ENCODE peak calls at places on chromosomes 4 and X, in five cellular contexts. One of them, this sample, is unnamed.

GRCh38 chr4:128649575-128650205 is 159.8 kb upstream of the JADE1 start:
- DNase-seq in naive thymus-derived CD4-positive, alpha-beta T cell: no peak
- DNase-seq in uterus: no peak
- DNase-seq in thoracic aorta: no peak
- DNase-seq in AG08395: peak
- DNase-seq in this sample: no peak

GRCh38 chr4:45241976-45242375 is 515.6 kb upstream of the GNPDA2 start:
- DNase-seq in uterus: no peak
- DNase-seq in AG08395: no peak
- DNase-seq in naive thymus-derived CD4-positive, alpha-beta T cell: no peak
- DNase-seq in thoracic aorta: no peak
- DNase-seq in this sample: no peak

GRCh38 chr4:114040319-114041116 is 61.1 kb upstream of the ARSJ start:
- DNase-seq in AG08395: no peak
- DNase-seq in thoracic aorta: no peak
- DNase-seq in naive thymus-derived CD4-positive, alpha-beta T cell: no peak
- DNase-seq in uterus: no peak
- DNase-seq in this sample: no peak

GRCh38 chr4:133390198-133390855 is 241.2 kb downstream of the PCDH10 start:
- DNase-seq in uterus: no peak
- DNase-seq in naive thymus-derived CD4-positive, alpha-beta T cell: no peak
- DNase-seq in thoracic aorta: no peak
- DNase-seq in AG08395: no peak
- DNase-seq in this sample: no peak

GRCh38 chrX:41350976-41351569 is 17.1 kb downstream of the DDX3X start:
- DNase-seq in naive thymus-derived CD4-positive, alpha-beta T cell: no peak
- DNase-seq in AG08395: peak
- DNase-seq in thoracic aorta: no peak
- DNase-seq in uterus: no peak
- DNase-seq in this sample: no peak

GRCh38 chrX:53321216-53321942 is 40.0 kb upstream of the IQSEC2 start:
- DNase-seq in uterus: no peak
- DNase-seq in thoracic aorta: no peak
- DNase-seq in naive thymus-derived CD4-positive, alpha-beta T cell: no peak
- DNase-seq in AG08395: peak
- DNase-seq in this sample: no peak

GRCh38 chr4:17721496-17722360 is 59.7 kb downstream of the FAM184B start:
- DNase-seq in AG08395: peak
- DNase-seq in naive thymus-derived CD4-positive, alpha-beta T cell: no peak
- DNase-seq in uterus: no peak
- DNase-seq in thoracic aorta: no peak
- DNase-seq in this sample: no peak

GRCh38 chr4:5470318-5470889 is 238.0 kb downstream of the EVC2 start:
- DNase-seq in thoracic aorta: no peak
- DNase-seq in AG08395: no peak
- DNase-seq in uterus: no peak
- DNase-seq in naive thymus-derived CD4-positive, alpha-beta T cell: no peak
- DNase-seq in this sample: no peak

GRCh38 chr4:87697945-87698344 is 47.9 kb downstream of the DMP1 start:
- DNase-seq in naive thymus-derived CD4-positive, alpha-beta T cell: no peak
- DNase-seq in thoracic aorta: no peak
- DNase-seq in AG08395: no peak
- DNase-seq in uterus: no peak
- DNase-seq in this sample: no peak

GRCh38 chr4:128517739-128518510 is 230.3 kb upstream of the PGRMC2 start:
- DNase-seq in uterus: peak
- DNase-seq in thoracic aorta: peak
- DNase-seq in naive thymus-derived CD4-positive, alpha-beta T cell: no peak
- DNase-seq in AG08395: peak
- DNase-seq in this sample: peak

GRCh38 chr4:2264481-2265041 is 2.7 kb upstream of the MXD4 start:
- DNase-seq in uterus: no peak
- DNase-seq in AG08395: no peak
- DNase-seq in thoracic aorta: no peak
- DNase-seq in naive thymus-derived CD4-positive, alpha-beta T cell: no peak
- DNase-seq in this sample: peak

GRCh38 chr4:118741456-118741855 is 56.3 kb downstream of the METTL14 start:
- DNase-seq in AG08395: no peak
- DNase-seq in naive thymus-derived CD4-positive, alpha-beta T cell: no peak
- DNase-seq in uterus: no peak
- DNase-seq in thoracic aorta: no peak
- DNase-seq in this sample: no peak

GRCh38 chr4:150033937-150034336 is 44.3 kb upstream of the DCLK2 start:
- DNase-seq in naive thymus-derived CD4-positive, alpha-beta T cell: no peak
- DNase-seq in AG08395: no peak
- DNase-seq in uterus: no peak
- DNase-seq in thoracic aorta: no peak
- DNase-seq in this sample: no peak

GRCh38 chrX:130676861-130677260 is 226.1 kb downstream of the ENOX2 start:
- DNase-seq in naive thymus-derived CD4-positive, alpha-beta T cell: no peak
- DNase-seq in AG08395: no peak
- DNase-seq in thoracic aorta: no peak
- DNase-seq in uterus: no peak
- DNase-seq in this sample: no peak

GRCh38 chr4:23033796-23034195 is 341.1 kb downstream of the GBA3 start:
- DNase-seq in naive thymus-derived CD4-positive, alpha-beta T cell: no peak
- DNase-seq in AG08395: no peak
- DNase-seq in thoracic aorta: no peak
- DNase-seq in uterus: no peak
- DNase-seq in this sample: no peak

GRCh38 chrX:38937926-38938325 is 136.7 kb downstream of the MID1IP1 start:
- DNase-seq in thoracic aorta: no peak
- DNase-seq in naive thymus-derived CD4-positive, alpha-beta T cell: no peak
- DNase-seq in AG08395: no peak
- DNase-seq in uterus: no peak
- DNase-seq in this sample: no peak

GRCh38 chrX:153732406-153732805 is 7.8 kb downstream of the ABCD1 start:
- DNase-seq in thoracic aorta: no peak
- DNase-seq in uterus: no peak
- DNase-seq in AG08395: no peak
- DNase-seq in naive thymus-derived CD4-positive, alpha-beta T cell: no peak
- DNase-seq in this sample: no peak

GRCh38 chrX:19334945-19335626 is 8.6 kb upstream of the PDHA1 start:
- DNase-seq in thoracic aorta: no peak
- DNase-seq in AG08395: no peak
- DNase-seq in uterus: no peak
- DNase-seq in naive thymus-derived CD4-positive, alpha-beta T cell: no peak
- DNase-seq in this sample: no peak

GRCh38 chrX:136646602-136647239 is 1.2 kb upstream of the CD40LG start:
- DNase-seq in uterus: no peak
- DNase-seq in AG08395: no peak
- DNase-seq in thoracic aorta: no peak
- DNase-seq in naive thymus-derived CD4-positive, alpha-beta T cell: peak
- DNase-seq in this sample: no peak

GRCh38 chrX:150683536-150684146 is 9.6 kb upstream of the MTMR1 start:
- DNase-seq in naive thymus-derived CD4-positive, alpha-beta T cell: peak
- DNase-seq in thoracic aorta: no peak
- DNase-seq in AG08395: peak
- DNase-seq in uterus: no peak
- DNase-seq in this sample: no peak

GRCh38 chrX:14899607-14900006 is 26.4 kb downstream of the MOSPD2 start:
- DNase-seq in AG08395: peak
- DNase-seq in uterus: no peak
- DNase-seq in naive thymus-derived CD4-positive, alpha-beta T cell: no peak
- DNase-seq in thoracic aorta: no peak
- DNase-seq in this sample: no peak

GRCh38 chr4:78553526-78554060 is 2.0 kb downstream of the ANXA3 start:
- DNase-seq in naive thymus-derived CD4-positive, alpha-beta T cell: no peak
- DNase-seq in thoracic aorta: no peak
- DNase-seq in uterus: no peak
- DNase-seq in AG08395: no peak
- DNase-seq in this sample: no peak

GRCh38 chr4:108031427-108032083 is 41.9 kb downstream of the HADH start:
- DNase-seq in naive thymus-derived CD4-positive, alpha-beta T cell: no peak
- DNase-seq in AG08395: no peak
- DNase-seq in thoracic aorta: no peak
- DNase-seq in uterus: no peak
- DNase-seq in this sample: no peak

GRCh38 chr4:108377021-108377420 is 208.3 kb upstream of the LEF1 start:
- DNase-seq in naive thymus-derived CD4-positive, alpha-beta T cell: no peak
- DNase-seq in AG08395: no peak
- DNase-seq in uterus: no peak
- DNase-seq in thoracic aorta: no peak
- DNase-seq in this sample: no peak

GRCh38 chr4:68927165-68927564 is 24.4 kb downstream of the UGT2A3 start:
- DNase-seq in uterus: no peak
- DNase-seq in naive thymus-derived CD4-positive, alpha-beta T cell: no peak
- DNase-seq in thoracic aorta: no peak
- DNase-seq in AG08395: no peak
- DNase-seq in this sample: no peak

GRCh38 chrX:23422912-23423311 is 88.3 kb downstream of the PTCHD1 start:
- DNase-seq in naive thymus-derived CD4-positive, alpha-beta T cell: no peak
- DNase-seq in thoracic aorta: no peak
- DNase-seq in AG08395: no peak
- DNase-seq in uterus: no peak
- DNase-seq in this sample: no peak

GRCh38 chr4:37845201-37845600 is 18.7 kb downstream of the PGM2 start:
- DNase-seq in naive thymus-derived CD4-positive, alpha-beta T cell: no peak
- DNase-seq in AG08395: no peak
- DNase-seq in thoracic aorta: no peak
- DNase-seq in uterus: no peak
- DNase-seq in this sample: no peak

GRCh38 chr4:170853422-170854021 is 763.8 kb upstream of the AADAT start:
- DNase-seq in uterus: no peak
- DNase-seq in thoracic aorta: no peak
- DNase-seq in naive thymus-derived CD4-positive, alpha-beta T cell: no peak
- DNase-seq in AG08395: no peak
- DNase-seq in this sample: peak

This sample was measured in heart left ventricle.